ENCODE peak calls at places on chromosomes 3 and 15, in four cellular contexts. S is A549, G is HCT116, B is HepG2. P is an unnamed sample.

GRCh38 chr3:125318497-125318847 is 56.7 kb downstream of the ZNF148 start:
- DNase-seq in S (no peak), G (no peak), B (no peak), P (no peak)

GRCh38 chr3:72957303-72957702 is 39.3 kb upstream of the PPP4R2 start:
- DNase-seq in S (no peak), G (no peak), B (peak; percentile 95), P (no peak)

GRCh38 chr3:47273564-47273963 is 9.0 kb downstream of the KIF9 start:
- DNase-seq in S (no peak), G (no peak), B (no peak), P (no peak)

GRCh38 chr3:10512687-10513086 is 7.3 kb upstream of the ATP2B2 start:
- DNase-seq in S (no peak), G (no peak), B (no peak), P (no peak)

GRCh38 chr3:108124337-108125150 is 33.7 kb upstream of the CD47 start:
- DNase-seq in S (no peak), G (no peak), B (no peak), P (peak; percentile 30)

GRCh38 chr3:46062679-46063078 is 35.4 kb upstream of the XCR1 start:
- DNase-seq in S (no peak), G (no peak), B (no peak), P (no peak)

GRCh38 chr3:150699068-150699635 is 4.6 kb downstream of the ERICH6 start:
- DNase-seq in S (peak; percentile 37), G (no peak), B (peak; percentile 4), P (peak; percentile 10)

GRCh38 chr3:130850044-130850797 is 43.7 kb upstream of the ATP2C1 start:
- DNase-seq in S (peak; percentile 1), G (no peak), B (no peak), P (no peak)

GRCh38 chr15:34799149-34799824 is 3.9 kb upstream of the ACTC1 start:
- DNase-seq in S (peak; percentile 21), G (no peak), B (no peak), P (no peak)

GRCh38 chr15:22887157-22887951 is 48.9 kb downstream of the NIPA2 start:
- DNase-seq in S (no peak), G (no peak), B (no peak), P (no peak)

GRCh38 chr15:94877833-94878232 is 646.5 kb downstream of the MCTP2 start:
- DNase-seq in S (no peak), G (no peak), B (no peak), P (no peak)

GRCh38 chr3:161149529-161149928 is 44.4 kb upstream of the B3GALNT1 start:
- DNase-seq in S (no peak), G (no peak), B (peak; percentile 3), P (no peak)

GRCh38 chr3:63508305-63508704 is 144.2 kb upstream of the SNTN start:
- DNase-seq in S (peak; percentile 1), G (no peak), B (no peak), P (no peak)

GRCh38 chr3:181940703-181941102 is 229.0 kb downstream of the SOX2 start:
- DNase-seq in S (no peak), G (no peak), B (no peak), P (no peak)

GRCh38 chr3:69983546-69984265 is 15.8 kb upstream of the SAMMSON start:
- DNase-seq in S (no peak), G (no peak), B (no peak), P (no peak)

GRCh38 chr15:33963831-33964664 is 4.2 kb upstream of the CHRM5 start:
- DNase-seq in S (peak; percentile 49), G (peak; percentile 12), B (peak; percentile 5), P (peak; percentile 44)

DNA sequence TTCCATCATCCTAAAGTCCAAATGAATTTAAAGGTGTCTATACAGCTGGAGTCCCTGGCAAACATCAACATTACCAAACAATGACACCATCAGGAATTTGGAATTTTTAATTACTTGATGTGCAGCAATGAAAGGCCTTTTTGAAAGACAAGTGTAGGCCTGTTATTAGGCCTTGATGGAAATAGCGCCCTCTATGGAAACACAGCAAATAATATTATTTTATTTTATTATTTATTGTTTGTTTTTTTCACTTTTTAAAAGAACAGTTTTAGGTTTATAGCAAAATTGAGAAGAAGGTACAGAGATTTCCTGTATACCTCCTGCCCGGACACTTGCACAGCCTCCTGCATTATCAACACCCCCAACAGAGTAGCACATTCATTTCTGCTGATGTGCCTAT is 18.1 kb upstream of the OR5AC2 start:
- DNase-seq in S (no peak), G (peak; percentile 6), B (no peak), P (no peak)
- TF ChIP-seq CTCF in S (no peak), G (no peak), B (no peak), P (no peak)

GRCh38 chr15:25883860-25884259 is 20.7 kb upstream of the ATP10A start:
- DNase-seq in S (peak; percentile 90), G (no peak), B (peak; percentile 17), P (no peak)

GRCh38 chr15:25890532-25890931 is 27.4 kb upstream of the ATP10A start:
- DNase-seq in S (no peak), G (no peak), B (no peak), P (no peak)

GRCh38 chr15:25884354-25884753 is 21.2 kb upstream of the ATP10A start:
- DNase-seq in S (no peak), G (no peak), B (no peak), P (no peak)

GRCh38 chr15:25887870-25888269 is 24.7 kb upstream of the ATP10A start:
- DNase-seq in S (no peak), G (no peak), B (no peak), P (no peak)

DNA sequence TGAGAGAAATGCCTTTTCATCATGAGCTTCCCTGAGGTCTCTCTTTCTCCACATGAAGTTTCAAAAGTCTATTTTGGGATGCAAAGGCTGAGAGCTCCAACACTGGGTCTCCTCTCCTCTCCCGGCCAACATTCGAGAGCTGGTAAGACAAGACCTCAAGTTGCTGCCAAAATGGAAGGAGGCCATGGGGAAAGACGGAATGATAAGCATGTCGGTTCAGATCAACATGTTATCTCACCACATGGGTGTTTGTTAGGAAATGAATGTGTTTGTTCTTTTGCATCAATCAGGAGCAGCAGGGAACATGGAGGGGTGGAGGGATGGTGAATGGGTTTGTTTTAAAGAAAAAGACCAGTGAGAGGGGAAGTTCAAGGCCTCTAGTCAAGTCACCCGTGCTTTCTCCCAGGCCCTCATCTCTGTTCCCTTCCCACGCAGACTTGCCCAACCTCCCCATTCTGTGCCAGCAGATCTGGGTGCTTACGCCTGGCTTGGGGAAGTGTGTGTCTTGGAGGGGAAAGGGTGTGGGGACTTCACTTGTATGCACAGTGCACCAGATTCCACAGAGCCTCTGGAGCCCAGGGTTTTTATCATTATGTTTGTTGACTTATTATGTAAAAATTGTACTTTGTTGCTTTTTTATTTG is 23.5 kb upstream of the ATP10A start:
- DNase-seq in S (no peak), G (no peak), B (no peak), P (no peak)
- H3K4me1 ChIP-seq in S (peaks cover 49% of the 10 kb centered on the region), G (no peaks in the 10 kb centered on the region), B (peaks cover 11% of the 10 kb centered on the region), P (no peaks in the 10 kb centered on the region)

DNA sequence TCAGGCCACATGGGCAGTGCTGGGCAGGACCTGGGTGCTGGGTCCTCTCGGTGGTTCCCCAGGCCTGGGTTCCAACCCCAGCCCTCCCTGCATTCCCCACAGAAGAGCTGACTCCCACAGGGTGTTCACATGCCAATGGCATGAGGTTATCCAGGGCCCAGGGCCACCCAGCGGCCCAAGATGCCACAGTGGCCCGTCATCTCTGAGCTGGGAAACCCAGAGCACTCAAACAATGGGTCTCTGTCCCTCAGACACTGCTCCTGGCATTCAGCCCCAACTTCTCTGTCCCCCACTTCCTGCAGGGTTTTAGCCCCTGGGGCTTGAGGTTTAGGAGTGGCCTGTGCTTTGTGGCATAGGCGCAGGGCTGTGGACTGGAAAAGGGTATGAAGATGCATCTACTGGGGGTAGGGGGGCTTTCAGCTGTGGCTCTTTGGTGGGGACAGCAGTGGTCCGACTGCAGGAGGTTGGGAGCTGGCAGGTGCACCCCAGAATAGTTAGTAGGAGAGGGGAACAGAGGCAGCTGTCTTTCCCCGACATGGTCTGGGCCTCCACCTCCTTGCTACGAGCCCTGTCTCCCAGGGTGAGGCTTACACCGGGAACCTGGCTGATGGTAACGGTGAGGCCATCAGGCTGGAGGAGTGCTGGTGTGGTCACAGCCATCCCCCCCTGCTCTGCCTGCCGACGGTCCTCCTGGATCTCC is 1.7 kb downstream of the CCDC9B start:
- DNase-seq in S (peak; percentile 73), G (peak; percentile 79), B (peak; percentile 85), P (peak; percentile 19)
- TF ChIP-seq MAX in S (no peak), G (no peak), B (no peak), P (no peak)

DNA sequence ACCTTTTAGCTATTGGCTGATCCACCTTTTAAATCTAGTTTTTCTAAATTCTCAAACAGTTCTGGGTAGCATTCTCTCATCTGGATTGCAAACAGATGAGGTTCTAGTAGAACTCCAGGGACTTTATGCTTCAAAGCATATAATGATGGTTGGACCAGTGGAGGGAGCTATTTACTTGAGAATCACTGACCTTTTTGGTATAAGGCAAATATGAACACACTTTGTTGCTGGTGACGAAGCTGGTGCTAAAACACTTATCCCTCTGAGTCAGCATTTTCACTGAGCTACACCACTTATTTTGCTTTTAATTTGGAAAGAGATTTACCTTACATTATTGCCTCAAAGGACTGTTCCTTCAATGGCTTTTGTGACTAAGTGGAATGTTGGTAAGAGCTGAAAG is 58.6 kb upstream of the SLITRK3 start:
- DNase-seq in S (peak; percentile 72), G (peak; percentile 39), B (peak; percentile 16), P (no peak)
- TF ChIP-seq CTCF in S (peak; percentile 46), G (peak; percentile 35), B (peak; percentile 35), P (no peak)

GRCh38 chr3:71816141-71816540 is 31.2 kb upstream of the PROK2 start:
- DNase-seq in S (no peak), G (no peak), B (no peak), P (no peak)

GRCh38 chr3:71816757-71817156 is 31.8 kb upstream of the PROK2 start:
- DNase-seq in S (no peak), G (no peak), B (no peak), P (no peak)

GRCh38 chr3:71815676-71816075 is 30.7 kb upstream of the PROK2 start:
- DNase-seq in S (no peak), G (no peak), B (no peak), P (no peak)

GRCh38 chr3:71813073-71813472 is 28.1 kb upstream of the PROK2 start:
- DNase-seq in S (no peak), G (no peak), B (no peak), P (no peak)

DNA sequence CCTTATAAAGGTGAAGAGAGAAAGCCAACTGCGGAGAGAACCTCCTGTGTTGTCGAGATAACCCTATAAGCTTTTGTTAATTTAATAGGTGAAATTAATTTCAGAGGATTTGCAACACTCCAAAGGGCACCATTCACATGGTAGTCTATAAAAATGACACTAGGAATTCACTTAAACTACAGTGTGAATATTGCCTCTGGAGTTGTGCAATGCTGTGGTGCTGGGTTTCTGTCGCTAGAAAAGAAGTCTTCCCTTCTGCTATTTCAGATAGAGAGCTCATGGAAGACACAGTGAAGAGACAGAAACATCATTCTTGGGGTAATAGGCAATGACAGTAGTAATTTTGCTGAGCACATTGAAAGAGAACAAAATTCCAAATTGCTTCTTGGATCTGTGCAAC is 28.8 kb upstream of the PROK2 start:
- DNase-seq in S (no peak), G (no peak), B (no peak), P (no peak)
- H3K4me1 ChIP-seq in S (no peaks in the 10 kb centered on the region), G (no peaks in the 10 kb centered on the region), B (no peaks in the 10 kb centered on the region), P (no peaks in the 10 kb centered on the region)

DNA sequence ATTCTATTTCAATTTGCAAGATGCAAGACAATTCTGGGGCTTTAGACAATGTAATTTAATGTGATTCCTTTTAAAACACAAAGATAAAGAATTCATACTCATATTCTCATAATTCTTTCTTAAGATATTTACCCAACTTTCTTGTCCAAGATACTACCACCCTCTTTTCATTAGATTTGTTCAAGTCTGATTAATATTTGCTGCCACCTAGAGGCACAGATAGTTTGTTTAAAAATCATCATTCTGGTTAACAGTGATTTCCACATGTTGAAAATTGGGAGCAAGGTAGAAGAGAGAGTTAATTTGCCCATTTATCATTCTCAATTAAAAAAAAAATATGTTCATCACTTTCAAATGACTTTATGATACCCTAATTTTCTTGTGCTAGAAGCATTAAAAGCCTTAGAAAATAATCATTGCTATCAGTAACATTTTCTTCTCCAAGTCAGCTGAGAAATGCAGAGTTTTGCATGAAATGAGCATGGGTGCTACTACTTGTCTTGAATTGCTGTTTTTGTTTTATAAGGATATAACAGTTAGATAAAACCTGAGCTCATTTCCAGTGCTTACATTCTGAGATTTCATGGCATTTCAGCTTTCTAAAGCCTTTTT is 11.6 kb downstream of the TAMM41 start:
- DNase-seq in S (peak; percentile 30), G (no peak), B (no peak), P (peak; percentile 49)
- TF ChIP-seq MAX in S (no peak), G (no peak), B (no peak), P (no peak)

P was measured in endothelial cell of umbilical vein.